ENCODE peak calls at places on chromosome 10, in eight cellular contexts. One of them, this sample, is unnamed.

GRCh38 chr10:17730667-17731066 is 21.3 kb upstream of the TMEM236 start:
- DNase-seq in CD4-positive, CD25-positive, alpha-beta regulatory T cell: no peak
- DNase-seq in BJ: no peak
- DNase-seq in ovary: no peak
- DNase-seq in hepatocyte: no peak
- DNase-seq in adipocyte: no peak
- DNase-seq in HepG2: no peak
- DNase-seq in uterus: no peak
- DNase-seq in this sample: peak; percentile 58

GRCh38 chr10:46018453-46019169 is 11.8 kb downstream of the NCOA4 start:
- DNase-seq in CD4-positive, CD25-positive, alpha-beta regulatory T cell: no peak
- DNase-seq in BJ: no peak
- DNase-seq in ovary: no peak
- DNase-seq in hepatocyte: no peak
- DNase-seq in adipocyte: no peak
- DNase-seq in HepG2: no peak
- DNase-seq in uterus: no peak
- DNase-seq in this sample: no peak

GRCh38 chr10:3452234-3452633 is 279.7 kb upstream of the PITRM1 start:
- DNase-seq in CD4-positive, CD25-positive, alpha-beta regulatory T cell: peak; percentile 31
- DNase-seq in BJ: peak; percentile 79
- DNase-seq in ovary: no peak
- DNase-seq in hepatocyte: peak; percentile 49
- DNase-seq in adipocyte: peak; percentile 89
- DNase-seq in HepG2: no peak
- DNase-seq in uterus: no peak
- DNase-seq in this sample: no peak

GRCh38 chr10:107545717-107546116 is 381.2 kb upstream of the SORCS1 start:
- DNase-seq in CD4-positive, CD25-positive, alpha-beta regulatory T cell: no peak
- DNase-seq in BJ: no peak
- DNase-seq in ovary: no peak
- DNase-seq in hepatocyte: no peak
- DNase-seq in adipocyte: no peak
- DNase-seq in HepG2: no peak
- DNase-seq in uterus: no peak
- DNase-seq in this sample: no peak

GRCh38 chr10:59106441-59106840 is 70.0 kb upstream of the PHYHIPL start:
- DNase-seq in CD4-positive, CD25-positive, alpha-beta regulatory T cell: no peak
- DNase-seq in BJ: no peak
- DNase-seq in ovary: no peak
- DNase-seq in hepatocyte: no peak
- DNase-seq in adipocyte: no peak
- DNase-seq in HepG2: no peak
- DNase-seq in uterus: no peak
- DNase-seq in this sample: no peak

GRCh38 chr10:97640868-97641811 is 669 bp downstream of the PI4K2A start:
- DNase-seq in CD4-positive, CD25-positive, alpha-beta regulatory T cell: peak; percentile 21
- DNase-seq in BJ: no peak
- DNase-seq in ovary: peak; percentile 55
- DNase-seq in hepatocyte: peak; percentile 44
- DNase-seq in adipocyte: peak; percentile 70
- DNase-seq in HepG2: no peak
- DNase-seq in uterus: peak; percentile 16
- DNase-seq in this sample: peak; percentile 75

GRCh38 chr10:103498936-103499638 is 5.6 kb downstream of the NEURL1 start:
- DNase-seq in CD4-positive, CD25-positive, alpha-beta regulatory T cell: no peak
- DNase-seq in BJ: no peak
- DNase-seq in ovary: no peak
- DNase-seq in hepatocyte: no peak
- DNase-seq in adipocyte: no peak
- DNase-seq in HepG2: no peak
- DNase-seq in uterus: no peak
- DNase-seq in this sample: peak; percentile 15

GRCh38 chr10:85642082-85642420 is 724.5 kb downstream of the GRID1 start:
- DNase-seq in CD4-positive, CD25-positive, alpha-beta regulatory T cell: no peak
- DNase-seq in BJ: no peak
- DNase-seq in ovary: no peak
- DNase-seq in hepatocyte: no peak
- DNase-seq in adipocyte: no peak
- DNase-seq in HepG2: no peak
- DNase-seq in uterus: no peak
- DNase-seq in this sample: no peak

GRCh38 chr10:124375353-124375614 is 43.4 kb downstream of the OAT start:
- DNase-seq in CD4-positive, CD25-positive, alpha-beta regulatory T cell: no peak
- DNase-seq in BJ: no peak
- DNase-seq in ovary: no peak
- DNase-seq in hepatocyte: no peak
- DNase-seq in adipocyte: no peak
- DNase-seq in HepG2: no peak
- DNase-seq in uterus: no peak
- DNase-seq in this sample: peak; percentile 70

GRCh38 chr10:64346391-64346790 is 825.2 kb downstream of the REEP3 start:
- DNase-seq in CD4-positive, CD25-positive, alpha-beta regulatory T cell: no peak
- DNase-seq in BJ: no peak
- DNase-seq in ovary: no peak
- DNase-seq in hepatocyte: no peak
- DNase-seq in adipocyte: no peak
- DNase-seq in HepG2: no peak
- DNase-seq in uterus: no peak
- DNase-seq in this sample: no peak

GRCh38 chr10:5692476-5693358 is 8.1 kb downstream of the TASOR2 start:
- DNase-seq in CD4-positive, CD25-positive, alpha-beta regulatory T cell: peak; percentile 53
- DNase-seq in BJ: no peak
- DNase-seq in ovary: peak; percentile 78
- DNase-seq in hepatocyte: peak; percentile 84
- DNase-seq in adipocyte: peak; percentile 31
- DNase-seq in HepG2: peak; percentile 82
- DNase-seq in uterus: peak; percentile 27
- DNase-seq in this sample: peak; percentile 83

GRCh38 chr10:71036586-71036985 is 148.2 kb upstream of the PCBD1 start:
- DNase-seq in CD4-positive, CD25-positive, alpha-beta regulatory T cell: no peak
- DNase-seq in BJ: no peak
- DNase-seq in ovary: no peak
- DNase-seq in hepatocyte: no peak
- DNase-seq in adipocyte: no peak
- DNase-seq in HepG2: no peak
- DNase-seq in uterus: no peak
- DNase-seq in this sample: no peak

GRCh38 chr10:60757422-60757895 is 20.8 kb upstream of the CDK1 start:
- DNase-seq in CD4-positive, CD25-positive, alpha-beta regulatory T cell: no peak
- DNase-seq in BJ: no peak
- DNase-seq in ovary: no peak
- DNase-seq in hepatocyte: peak; percentile 45
- DNase-seq in adipocyte: no peak
- DNase-seq in HepG2: no peak
- DNase-seq in uterus: no peak
- DNase-seq in this sample: no peak

GRCh38 chr10:74932648-74933047 is 106.2 kb downstream of the KAT6B start:
- DNase-seq in CD4-positive, CD25-positive, alpha-beta regulatory T cell: no peak
- DNase-seq in BJ: no peak
- DNase-seq in ovary: peak; percentile 72
- DNase-seq in hepatocyte: no peak
- DNase-seq in adipocyte: no peak
- DNase-seq in HepG2: no peak
- DNase-seq in uterus: peak; percentile 38
- DNase-seq in this sample: peak; percentile 81

DNA sequence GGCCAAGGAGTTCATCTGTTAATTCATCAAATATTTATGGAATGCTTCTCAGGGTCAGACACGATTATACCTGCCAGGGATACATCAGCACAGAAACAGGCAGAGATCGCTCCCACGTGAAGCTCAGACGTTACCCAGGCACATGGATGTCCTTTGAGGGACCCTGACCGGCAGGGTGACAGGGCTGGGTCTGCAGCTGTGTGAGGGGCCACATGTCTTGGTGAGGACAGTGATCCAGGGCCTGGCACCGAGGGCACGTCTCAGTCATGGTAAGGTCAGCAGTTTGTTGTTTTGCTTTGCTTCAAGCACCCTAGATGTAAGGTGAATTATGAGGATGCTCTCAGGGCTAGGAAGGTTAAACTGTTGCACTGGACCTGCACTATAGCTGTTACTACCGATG is 227.9 kb downstream of the WDR37 start:
- DNase-seq in CD4-positive, CD25-positive, alpha-beta regulatory T cell: no peak
- DNase-seq in BJ: no peak
- DNase-seq in ovary: no peak
- DNase-seq in hepatocyte: no peak
- DNase-seq in adipocyte: no peak
- DNase-seq in HepG2: no peak
- DNase-seq in uterus: no peak
- DNase-seq in this sample: no peak
- H3K27me3 ChIP-seq in CD4-positive, CD25-positive, alpha-beta regulatory T cell: no peaks in the 10 kb centered on the region
- H3K27me3 ChIP-seq in BJ: no peaks in the 10 kb centered on the region
- H3K27me3 ChIP-seq in ovary: no peaks in the 10 kb centered on the region
- H3K27me3 ChIP-seq in hepatocyte: peaks cover 4% of the 10 kb centered on the region
- H3K27me3 ChIP-seq in adipocyte: no peaks in the 10 kb centered on the region
- H3K27me3 ChIP-seq in HepG2: peaks cover 49% of the 10 kb centered on the region
- H3K27me3 ChIP-seq in uterus: no peaks in the 10 kb centered on the region
- H3K27me3 ChIP-seq in this sample: no peaks in the 10 kb centered on the region

GRCh38 chr10:72333111-72334012 is 21.4 kb downstream of the DNAJB12 start:
- DNase-seq in CD4-positive, CD25-positive, alpha-beta regulatory T cell: no peak
- DNase-seq in BJ: no peak
- DNase-seq in ovary: peak; percentile 49
- DNase-seq in hepatocyte: peak; percentile 2
- DNase-seq in adipocyte: no peak
- DNase-seq in HepG2: no peak
- DNase-seq in uterus: no peak
- DNase-seq in this sample: no peak

GRCh38 chr10:72335394-72336258 is 19.1 kb downstream of the DNAJB12 start:
- DNase-seq in CD4-positive, CD25-positive, alpha-beta regulatory T cell: peak; percentile 57
- DNase-seq in BJ: no peak
- DNase-seq in ovary: peak; percentile 86
- DNase-seq in hepatocyte: peak; percentile 11
- DNase-seq in adipocyte: no peak
- DNase-seq in HepG2: no peak
- DNase-seq in uterus: peak; percentile 67
- DNase-seq in this sample: peak; percentile 85

GRCh38 chr10:72334196-72334831 is 20.4 kb downstream of the DNAJB12 start:
- DNase-seq in CD4-positive, CD25-positive, alpha-beta regulatory T cell: no peak
- DNase-seq in BJ: no peak
- DNase-seq in ovary: peak; percentile 89
- DNase-seq in hepatocyte: peak; percentile 68
- DNase-seq in adipocyte: no peak
- DNase-seq in HepG2: no peak
- DNase-seq in uterus: peak; percentile 56
- DNase-seq in this sample: no peak

GRCh38 chr10:72336259-72337038 is 18.3 kb downstream of the DNAJB12 start:
- DNase-seq in CD4-positive, CD25-positive, alpha-beta regulatory T cell: no peak
- DNase-seq in BJ: no peak
- DNase-seq in ovary: peak; percentile 77
- DNase-seq in hepatocyte: peak; percentile 4
- DNase-seq in adipocyte: no peak
- DNase-seq in HepG2: no peak
- DNase-seq in uterus: peak; percentile 52
- DNase-seq in this sample: no peak

DNA sequence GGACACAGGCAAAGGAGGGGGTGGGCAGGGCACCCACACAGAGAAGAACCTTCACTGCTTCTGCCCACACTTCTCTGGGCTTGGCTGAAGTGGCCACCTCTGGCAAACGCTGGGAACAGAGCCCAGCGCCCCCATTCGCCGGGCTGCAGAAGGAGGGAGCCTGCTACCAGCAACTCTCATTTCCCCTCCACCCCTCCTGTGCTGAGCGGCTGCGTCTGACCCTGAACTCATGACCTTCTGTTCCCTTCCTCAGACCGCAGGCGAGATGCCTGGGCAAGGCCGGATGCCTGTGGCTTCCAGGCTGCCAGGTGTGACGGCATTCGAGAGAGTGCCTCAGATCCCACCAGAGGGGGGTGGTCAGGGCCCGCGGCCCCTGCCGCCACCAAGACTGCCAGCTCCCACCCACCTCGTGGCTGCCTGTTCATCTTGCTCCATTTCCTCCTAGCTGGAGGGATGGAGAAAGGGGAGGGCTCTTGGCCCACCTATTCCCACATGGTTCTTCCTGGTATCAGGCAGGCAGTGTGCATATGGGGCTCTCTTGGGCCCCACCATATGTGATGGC is 19.8 kb downstream of the DNAJB12 start:
- DNase-seq in CD4-positive, CD25-positive, alpha-beta regulatory T cell: peak; percentile 91
- DNase-seq in BJ: no peak
- DNase-seq in ovary: peak; percentile 98
- DNase-seq in hepatocyte: peak; percentile 37
- DNase-seq in adipocyte: peak; percentile 64
- DNase-seq in HepG2: peak; percentile 95
- DNase-seq in uterus: peak; percentile 91
- DNase-seq in this sample: peak; percentile 91
- H3K4me3 ChIP-seq in CD4-positive, CD25-positive, alpha-beta regulatory T cell: no peak overlapping the region
- H3K4me3 ChIP-seq in BJ: no peak overlapping the region
- H3K4me3 ChIP-seq in ovary: peak overlapping the region; percentile 13
- H3K4me3 ChIP-seq in hepatocyte: no peak overlapping the region
- H3K4me3 ChIP-seq in adipocyte: no peak overlapping the region
- H3K4me3 ChIP-seq in HepG2: no peak overlapping the region
- H3K4me3 ChIP-seq in uterus: no peak overlapping the region
- H3K4me3 ChIP-seq in this sample: no peak overlapping the region

GRCh38 chr10:101308051-101308450 is 45.9 kb upstream of the BTRC start:
- DNase-seq in CD4-positive, CD25-positive, alpha-beta regulatory T cell: no peak
- DNase-seq in BJ: no peak
- DNase-seq in ovary: no peak
- DNase-seq in hepatocyte: no peak
- DNase-seq in adipocyte: no peak
- DNase-seq in HepG2: no peak
- DNase-seq in uterus: no peak
- DNase-seq in this sample: no peak
- H3K27me3 ChIP-seq in CD4-positive, CD25-positive, alpha-beta regulatory T cell: peaks cover 19% of the 10 kb centered on the region
- H3K27me3 ChIP-seq in BJ: peaks cover 50% of the 10 kb centered on the region
- H3K27me3 ChIP-seq in ovary: no peaks in the 10 kb centered on the region
- H3K27me3 ChIP-seq in hepatocyte: peaks cover 25% of the 10 kb centered on the region
- H3K27me3 ChIP-seq in adipocyte: peaks cover 82% of the 10 kb centered on the region
- H3K27me3 ChIP-seq in HepG2: peaks cover 70% of the 10 kb centered on the region
- H3K27me3 ChIP-seq in uterus: no peaks in the 10 kb centered on the region
- H3K27me3 ChIP-seq in this sample: no peaks in the 10 kb centered on the region

DNA sequence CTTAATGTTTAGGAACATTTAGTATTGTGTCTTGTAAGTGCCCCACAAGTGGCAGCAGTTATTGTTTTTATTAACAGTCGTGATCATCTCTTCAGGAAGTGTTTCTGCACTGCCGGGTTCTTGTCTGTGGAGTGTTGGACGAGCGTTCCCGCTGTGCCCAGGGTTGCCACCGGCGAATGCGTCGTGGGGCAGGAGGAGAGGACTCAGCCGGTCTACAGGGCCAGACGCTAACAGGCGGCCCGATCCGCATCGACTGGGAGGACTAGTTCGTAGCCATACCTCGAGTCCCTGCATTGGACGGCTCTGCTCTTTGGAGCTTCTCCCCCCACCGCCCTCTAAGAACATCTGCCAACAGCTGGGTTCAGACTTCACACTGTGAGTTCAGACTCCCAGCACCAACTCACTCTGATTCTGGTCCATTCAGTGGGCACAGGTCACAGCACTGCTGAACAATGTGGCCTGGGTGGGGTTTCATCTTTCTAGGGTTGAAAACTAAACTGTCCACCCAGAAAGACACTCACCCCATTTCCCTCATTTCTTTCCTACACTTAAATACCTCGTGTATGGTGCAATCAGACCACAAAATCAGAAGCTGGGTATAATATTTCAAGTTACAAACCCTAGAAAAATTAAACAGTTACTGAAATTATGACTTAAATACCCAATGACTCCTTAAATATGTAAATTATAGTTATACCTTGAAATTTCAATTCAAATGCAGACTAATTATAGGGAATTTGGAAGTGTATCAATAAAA is 22.2 kb downstream of the PLA2G12B start:
- DNase-seq in CD4-positive, CD25-positive, alpha-beta regulatory T cell: no peak
- DNase-seq in BJ: no peak
- DNase-seq in ovary: no peak
- DNase-seq in hepatocyte: no peak
- DNase-seq in adipocyte: peak; percentile 57
- DNase-seq in HepG2: no peak
- DNase-seq in uterus: no peak
- DNase-seq in this sample: no peak
- H3K4me3 ChIP-seq in CD4-positive, CD25-positive, alpha-beta regulatory T cell: no peak overlapping the region
- H3K4me3 ChIP-seq in BJ: no peak overlapping the region
- H3K4me3 ChIP-seq in ovary: no peak overlapping the region
- H3K4me3 ChIP-seq in hepatocyte: no peak overlapping the region
- H3K4me3 ChIP-seq in adipocyte: no peak overlapping the region
- H3K4me3 ChIP-seq in HepG2: no peak overlapping the region
- H3K4me3 ChIP-seq in uterus: no peak overlapping the region
- H3K4me3 ChIP-seq in this sample: no peak overlapping the region